ENCODE peak calls at places on chromosomes 3 and 15, in eight cellular contexts. H, S, G, W, N, Q, L and R are unnamed samples.

GRCh38 chr15:65550681-65551098 is 20.4 kb downstream of the HACD3 start:
- DNase-seq in N (no peak), L (no peak), H (no peak), W (no peak), S (no peak), Q (no peak), G (no peak), R (no peak)

GRCh38 chr15:78102741-78103140 is 10.4 kb downstream of the SH2D7 start:
- DNase-seq in W (no peak), G (no peak), S (no peak), L (no peak), N (no peak), H (no peak), Q (no peak), R (no peak)

GRCh38 chr15:84736375-84736774 is 12.0 kb upstream of the ZNF592 start:
- DNase-seq in H (peak; percentile 74), G (no peak), W (peak; percentile 54), Q (peak; percentile 12), S (no peak), L (peak; percentile 42), N (peak; percentile 79), R (no peak)

GRCh38 chr3:13791501-13792490 is 88.1 kb downstream of the WNT7A start:
- DNase-seq in H (no peak), Q (no peak), G (no peak), N (no peak), L (no peak), W (no peak), S (no peak), R (no peak)

GRCh38 chr3:106326941-106327765 is 458.3 kb upstream of the CBLB start:
- DNase-seq in W (no peak), S (no peak), G (no peak), Q (no peak), H (no peak), N (no peak), L (no peak), R (no peak)

GRCh38 chr3:116835658-116836057 is 126.1 kb downstream of the TUSC7 start:
- DNase-seq in H (no peak), G (no peak), N (no peak), W (no peak), S (no peak), L (no peak), Q (no peak), R (no peak)

GRCh38 chr15:100769043-100769974 is 110.3 kb upstream of the ALDH1A3 start:
- DNase-seq in H (no peak), L (no peak), Q (no peak), W (no peak), S (no peak), N (peak; percentile 31), G (no peak), R (no peak)

GRCh38 chr3:17179381-17180205 is 294.8 kb downstream of the PLCL2 start:
- DNase-seq in N (no peak), H (no peak), G (no peak), W (no peak), Q (no peak), S (no peak), L (no peak), R (no peak)

GRCh38 chr3:127822836-127823589 is 698 bp upstream of the MGLL start:
- DNase-seq in G (peak; percentile 70), W (no peak), Q (no peak), N (peak; percentile 83), S (no peak), H (no peak), L (no peak), R (no peak)

GRCh38 chr3:40521254-40521653 is 3.5 kb upstream of the ZNF621 start:
- DNase-seq in L (no peak), G (no peak), S (no peak), W (no peak), N (no peak), Q (no peak), H (no peak), R (no peak)

GRCh38 chr3:192935441-192935840 is 17.8 kb upstream of the MB21D2 start:
- DNase-seq in S (no peak), W (no peak), H (no peak), G (no peak), Q (no peak), L (no peak), N (no peak), R (no peak)

GRCh38 chr3:12706504-12707253 is 42.8 kb upstream of the RAF1 start:
- DNase-seq in S (peak; percentile 79), W (peak; percentile 47), Q (peak; percentile 34), H (peak; percentile 56), L (peak; percentile 2), G (peak; percentile 23), N (peak; percentile 85), R (peak; percentile 53)

GRCh38 chr3:29758108-29759020 is 477.5 kb downstream of the RBMS3 start:
- DNase-seq in W (no peak), S (no peak), N (no peak), L (no peak), G (no peak), Q (no peak), H (no peak), R (no peak)

GRCh38 chr15:75231836-75232235 is 26.3 kb upstream of the GOLGA6C start:
- DNase-seq in S (no peak), W (no peak), L (no peak), Q (no peak), H (no peak), G (no peak), N (no peak), R (no peak)

GRCh38 chr3:127354761-127355160 is 66.9 kb upstream of the PRR20G start:
- DNase-seq in S (no peak), N (no peak), H (no peak), G (no peak), L (no peak), W (no peak), Q (no peak), R (no peak)

GRCh38 chr3:45548724-45549123 is 45.8 kb upstream of the LIMD1 start:
- DNase-seq in Q (no peak), L (no peak), G (no peak), N (no peak), H (no peak), S (no peak), W (no peak), R (no peak)

GRCh38 chr3:72487078-72487765 is 361.0 kb downstream of the SHQ1 start:
- DNase-seq in N (peak; percentile 75), G (no peak), L (no peak), W (peak; percentile 43), S (peak; percentile 78), H (peak; percentile 41), Q (no peak), R (no peak)